ENCODE peak calls at places on chromosomes 13 and 19, in five cellular contexts. One of them, this sample, is unnamed.

GRCh38 chr19:50275577-50276368 is 53.4 kb downstream of the KCNC3 start:
- DNase-seq in tibial nerve: no peak
- DNase-seq in activated CD4-positive, alpha-beta T cell treated with anti-CD3 and anti-CD28 coated beads for 48 hours: no peak
- DNase-seq in activated naive CD4-positive, alpha-beta T cell: no peak
- DNase-seq in cardiac fibroblast: no peak
- DNase-seq in this sample: no peak

GRCh38 chr19:45293682-45294081 is 29.0 kb downstream of the CKM start:
- DNase-seq in tibial nerve: no peak
- DNase-seq in activated CD4-positive, alpha-beta T cell treated with anti-CD3 and anti-CD28 coated beads for 48 hours: peak; percentile 60
- DNase-seq in activated naive CD4-positive, alpha-beta T cell: no peak
- DNase-seq in cardiac fibroblast: no peak
- DNase-seq in this sample: no peak

GRCh38 chr13:101978546-101979315 is 423.1 kb downstream of the FGF14 start:
- DNase-seq in tibial nerve: no peak
- DNase-seq in activated CD4-positive, alpha-beta T cell treated with anti-CD3 and anti-CD28 coated beads for 48 hours: no peak
- DNase-seq in activated naive CD4-positive, alpha-beta T cell: no peak
- DNase-seq in cardiac fibroblast: no peak
- DNase-seq in this sample: no peak

GRCh38 chr19:11736696-11737095 is 2.0 kb downstream of the ZNF823 start:
- DNase-seq in tibial nerve: no peak
- DNase-seq in activated CD4-positive, alpha-beta T cell treated with anti-CD3 and anti-CD28 coated beads for 48 hours: peak; percentile 19
- DNase-seq in activated naive CD4-positive, alpha-beta T cell: no peak
- DNase-seq in cardiac fibroblast: peak; percentile 86
- DNase-seq in this sample: no peak

GRCh38 chr13:48746816-48747215 is 93.1 kb downstream of the CYSLTR2 start:
- DNase-seq in tibial nerve: no peak
- DNase-seq in activated CD4-positive, alpha-beta T cell treated with anti-CD3 and anti-CD28 coated beads for 48 hours: no peak
- DNase-seq in activated naive CD4-positive, alpha-beta T cell: no peak
- DNase-seq in cardiac fibroblast: no peak
- DNase-seq in this sample: no peak

GRCh38 chr13:60134376-60134775 is 29.4 kb downstream of the DIAPH3 start:
- DNase-seq in tibial nerve: no peak
- DNase-seq in activated CD4-positive, alpha-beta T cell treated with anti-CD3 and anti-CD28 coated beads for 48 hours: peak; percentile 13
- DNase-seq in activated naive CD4-positive, alpha-beta T cell: no peak
- DNase-seq in cardiac fibroblast: peak; percentile 28
- DNase-seq in this sample: no peak

GRCh38 chr19:18119243-18120105 is 21.9 kb downstream of the MAST3 start:
- DNase-seq in tibial nerve: no peak
- DNase-seq in activated CD4-positive, alpha-beta T cell treated with anti-CD3 and anti-CD28 coated beads for 48 hours: peak; percentile 66
- DNase-seq in activated naive CD4-positive, alpha-beta T cell: peak; percentile 46
- DNase-seq in cardiac fibroblast: no peak
- DNase-seq in this sample: peak; percentile 37

GRCh38 chr13:108795841-108796240 is 166.4 kb downstream of the MYO16 start:
- DNase-seq in tibial nerve: no peak
- DNase-seq in activated CD4-positive, alpha-beta T cell treated with anti-CD3 and anti-CD28 coated beads for 48 hours: no peak
- DNase-seq in activated naive CD4-positive, alpha-beta T cell: no peak
- DNase-seq in cardiac fibroblast: no peak
- DNase-seq in this sample: no peak

GRCh38 chr13:49733181-49733951 is 42.1 kb upstream of the EBPL start:
- DNase-seq in tibial nerve: no peak
- DNase-seq in activated CD4-positive, alpha-beta T cell treated with anti-CD3 and anti-CD28 coated beads for 48 hours: no peak
- DNase-seq in activated naive CD4-positive, alpha-beta T cell: no peak
- DNase-seq in cardiac fibroblast: peak; percentile 17
- DNase-seq in this sample: no peak

GRCh38 chr19:10712754-10713153 is 5.1 kb upstream of the DNM2 start:
- DNase-seq in tibial nerve: no peak
- DNase-seq in activated CD4-positive, alpha-beta T cell treated with anti-CD3 and anti-CD28 coated beads for 48 hours: no peak
- DNase-seq in activated naive CD4-positive, alpha-beta T cell: no peak
- DNase-seq in cardiac fibroblast: no peak
- DNase-seq in this sample: no peak

GRCh38 chr13:113831061-113831460 is 32.8 kb downstream of the GAS6 start:
- DNase-seq in tibial nerve: no peak
- DNase-seq in activated CD4-positive, alpha-beta T cell treated with anti-CD3 and anti-CD28 coated beads for 48 hours: no peak
- DNase-seq in activated naive CD4-positive, alpha-beta T cell: no peak
- DNase-seq in cardiac fibroblast: no peak
- DNase-seq in this sample: no peak

GRCh38 chr13:97629601-97630272 is 195.8 kb downstream of the RAP2A start:
- DNase-seq in tibial nerve: no peak
- DNase-seq in activated CD4-positive, alpha-beta T cell treated with anti-CD3 and anti-CD28 coated beads for 48 hours: no peak
- DNase-seq in activated naive CD4-positive, alpha-beta T cell: no peak
- DNase-seq in cardiac fibroblast: no peak
- DNase-seq in this sample: no peak

GRCh38 chr13:38981096-38981495 is 9.5 kb downstream of the STOML3 start:
- DNase-seq in tibial nerve: no peak
- DNase-seq in activated CD4-positive, alpha-beta T cell treated with anti-CD3 and anti-CD28 coated beads for 48 hours: no peak
- DNase-seq in activated naive CD4-positive, alpha-beta T cell: no peak
- DNase-seq in cardiac fibroblast: no peak
- DNase-seq in this sample: no peak

GRCh38 chr19:19269952-19270694 is 3.0 kb downstream of the TM6SF2 start:
- DNase-seq in tibial nerve: no peak
- DNase-seq in activated CD4-positive, alpha-beta T cell treated with anti-CD3 and anti-CD28 coated beads for 48 hours: no peak
- DNase-seq in activated naive CD4-positive, alpha-beta T cell: no peak
- DNase-seq in cardiac fibroblast: no peak
- DNase-seq in this sample: no peak

GRCh38 chr19:1027020-1027952 is 878 bp downstream of the CNN2 start:
- DNase-seq in tibial nerve: no peak
- DNase-seq in activated CD4-positive, alpha-beta T cell treated with anti-CD3 and anti-CD28 coated beads for 48 hours: peak; percentile 57
- DNase-seq in activated naive CD4-positive, alpha-beta T cell: no peak
- DNase-seq in cardiac fibroblast: peak; percentile 42
- DNase-seq in this sample: no peak

GRCh38 chr19:38193445-38193844 is 30.6 kb downstream of the DPF1 start:
- DNase-seq in tibial nerve: no peak
- DNase-seq in activated CD4-positive, alpha-beta T cell treated with anti-CD3 and anti-CD28 coated beads for 48 hours: no peak
- DNase-seq in activated naive CD4-positive, alpha-beta T cell: no peak
- DNase-seq in cardiac fibroblast: no peak
- DNase-seq in this sample: no peak

GRCh38 chr13:60012503-60012902 is 151.2 kb downstream of the DIAPH3 start:
- DNase-seq in tibial nerve: no peak
- DNase-seq in activated CD4-positive, alpha-beta T cell treated with anti-CD3 and anti-CD28 coated beads for 48 hours: no peak
- DNase-seq in activated naive CD4-positive, alpha-beta T cell: no peak
- DNase-seq in cardiac fibroblast: no peak
- DNase-seq in this sample: no peak

GRCh38 chr13:107767119-107767518 is 448.2 kb downstream of the LIG4 start:
- DNase-seq in tibial nerve: no peak
- DNase-seq in activated CD4-positive, alpha-beta T cell treated with anti-CD3 and anti-CD28 coated beads for 48 hours: no peak
- DNase-seq in activated naive CD4-positive, alpha-beta T cell: no peak
- DNase-seq in cardiac fibroblast: no peak
- DNase-seq in this sample: no peak

GRCh38 chr19:10134040-10134439 is 14.3 kb upstream of the EIF3G start:
- DNase-seq in tibial nerve: no peak
- DNase-seq in activated CD4-positive, alpha-beta T cell treated with anti-CD3 and anti-CD28 coated beads for 48 hours: no peak
- DNase-seq in activated naive CD4-positive, alpha-beta T cell: no peak
- DNase-seq in cardiac fibroblast: no peak
- DNase-seq in this sample: no peak

GRCh38 chr19:6059396-6059947 is 50.8 kb downstream of the RFX2 start:
- DNase-seq in tibial nerve: no peak
- DNase-seq in activated CD4-positive, alpha-beta T cell treated with anti-CD3 and anti-CD28 coated beads for 48 hours: no peak
- DNase-seq in activated naive CD4-positive, alpha-beta T cell: no peak
- DNase-seq in cardiac fibroblast: no peak
- DNase-seq in this sample: no peak

GRCh38 chr19:6263306-6264076 is 16.3 kb downstream of the MLLT1 start:
- DNase-seq in tibial nerve: no peak
- DNase-seq in activated CD4-positive, alpha-beta T cell treated with anti-CD3 and anti-CD28 coated beads for 48 hours: no peak
- DNase-seq in activated naive CD4-positive, alpha-beta T cell: no peak
- DNase-seq in cardiac fibroblast: no peak
- DNase-seq in this sample: no peak

GRCh38 chr13:52780092-52780491 is 40.5 kb upstream of the CNMD start:
- DNase-seq in tibial nerve: no peak
- DNase-seq in activated CD4-positive, alpha-beta T cell treated with anti-CD3 and anti-CD28 coated beads for 48 hours: no peak
- DNase-seq in activated naive CD4-positive, alpha-beta T cell: no peak
- DNase-seq in cardiac fibroblast: no peak
- DNase-seq in this sample: no peak

GRCh38 chr19:41548954-41549688 is 26.8 kb upstream of the CEACAM21 start:
- DNase-seq in tibial nerve: no peak
- DNase-seq in activated CD4-positive, alpha-beta T cell treated with anti-CD3 and anti-CD28 coated beads for 48 hours: peak; percentile 82
- DNase-seq in activated naive CD4-positive, alpha-beta T cell: peak; percentile 60
- DNase-seq in cardiac fibroblast: no peak
- DNase-seq in this sample: no peak

GRCh38 chr19:38263696-38264485 is 482 bp upstream of the SPINT2 start:
- DNase-seq in tibial nerve: no peak
- DNase-seq in activated CD4-positive, alpha-beta T cell treated with anti-CD3 and anti-CD28 coated beads for 48 hours: peak; percentile 89
- DNase-seq in activated naive CD4-positive, alpha-beta T cell: peak; percentile 76
- DNase-seq in cardiac fibroblast: peak; percentile 49
- DNase-seq in this sample: no peak

GRCh38 chr19:45273532-45273877 is 22.4 kb downstream of the MARK4 start:
- DNase-seq in tibial nerve: no peak
- DNase-seq in activated CD4-positive, alpha-beta T cell treated with anti-CD3 and anti-CD28 coated beads for 48 hours: no peak
- DNase-seq in activated naive CD4-positive, alpha-beta T cell: no peak
- DNase-seq in cardiac fibroblast: no peak
- DNase-seq in this sample: no peak

GRCh38 chr13:72890546-72890945 is 108.6 kb downstream of the PIBF1 start:
- DNase-seq in tibial nerve: no peak
- DNase-seq in activated CD4-positive, alpha-beta T cell treated with anti-CD3 and anti-CD28 coated beads for 48 hours: no peak
- DNase-seq in activated naive CD4-positive, alpha-beta T cell: no peak
- DNase-seq in cardiac fibroblast: no peak
- DNase-seq in this sample: no peak

GRCh38 chr13:105519766-105520165 is 1015.7 kb downstream of the EFNB2 start:
- DNase-seq in tibial nerve: no peak
- DNase-seq in activated CD4-positive, alpha-beta T cell treated with anti-CD3 and anti-CD28 coated beads for 48 hours: no peak
- DNase-seq in activated naive CD4-positive, alpha-beta T cell: no peak
- DNase-seq in cardiac fibroblast: peak; percentile 48
- DNase-seq in this sample: no peak

GRCh38 chr13:86000546-86000945 is 201.3 kb upstream of the SLITRK6 start:
- DNase-seq in tibial nerve: no peak
- DNase-seq in activated CD4-positive, alpha-beta T cell treated with anti-CD3 and anti-CD28 coated beads for 48 hours: no peak
- DNase-seq in activated naive CD4-positive, alpha-beta T cell: no peak
- DNase-seq in cardiac fibroblast: no peak
- DNase-seq in this sample: no peak

GRCh38 chr13:80742027-80742426 is 401.1 kb upstream of the SPRY2 start:
- DNase-seq in tibial nerve: no peak
- DNase-seq in activated CD4-positive, alpha-beta T cell treated with anti-CD3 and anti-CD28 coated beads for 48 hours: no peak
- DNase-seq in activated naive CD4-positive, alpha-beta T cell: no peak
- DNase-seq in cardiac fibroblast: no peak
- DNase-seq in this sample: no peak

GRCh38 chr19:7862413-7862951 is 11.7 kb downstream of the PRR36 start:
- DNase-seq in tibial nerve: no peak
- DNase-seq in activated CD4-positive, alpha-beta T cell treated with anti-CD3 and anti-CD28 coated beads for 48 hours: peak; percentile 80
- DNase-seq in activated naive CD4-positive, alpha-beta T cell: peak; percentile 74
- DNase-seq in cardiac fibroblast: peak; percentile 26
- DNase-seq in this sample: peak; percentile 62

GRCh38 chr19:18441804-18442788 is 4.2 kb upstream of the ISYNA1 start:
- DNase-seq in tibial nerve: no peak
- DNase-seq in activated CD4-positive, alpha-beta T cell treated with anti-CD3 and anti-CD28 coated beads for 48 hours: no peak
- DNase-seq in activated naive CD4-positive, alpha-beta T cell: no peak
- DNase-seq in cardiac fibroblast: no peak
- DNase-seq in this sample: no peak

GRCh38 chr13:105446197-105446596 is 1089.3 kb downstream of the EFNB2 start:
- DNase-seq in tibial nerve: no peak
- DNase-seq in activated CD4-positive, alpha-beta T cell treated with anti-CD3 and anti-CD28 coated beads for 48 hours: no peak
- DNase-seq in activated naive CD4-positive, alpha-beta T cell: no peak
- DNase-seq in cardiac fibroblast: peak; percentile 26
- DNase-seq in this sample: no peak

GRCh38 chr13:58960909-58961308 is 1202.8 kb downstream of the DIAPH3 start:
- DNase-seq in tibial nerve: no peak
- DNase-seq in activated CD4-positive, alpha-beta T cell treated with anti-CD3 and anti-CD28 coated beads for 48 hours: no peak
- DNase-seq in activated naive CD4-positive, alpha-beta T cell: no peak
- DNase-seq in cardiac fibroblast: peak; percentile 51
- DNase-seq in this sample: no peak

GRCh38 chr19:343941-344624 is 513 bp downstream of the MIER2 start:
- DNase-seq in tibial nerve: no peak
- DNase-seq in activated CD4-positive, alpha-beta T cell treated with anti-CD3 and anti-CD28 coated beads for 48 hours: peak; percentile 33
- DNase-seq in activated naive CD4-positive, alpha-beta T cell: peak; percentile 54
- DNase-seq in cardiac fibroblast: peak; percentile 34
- DNase-seq in this sample: peak; percentile 50

This sample was measured in activated gamma-delta T cell.